ENCODE peak calls at places on chromosomes 12 and 14, in six cellular contexts. U is MCF 10A; H is BE2C; S is HFFc6; B is esophagus squamous epithelium; T is CD8-positive, alpha-beta T cell. Y is an unnamed sample.

GRCh38 chr12:55877824-55878223 is 35.1 kb upstream of the MMP19 start:
- DNase-seq in U (no peak), T (no peak), B (no peak), S (no peak), H (no peak), Y (no peak)

GRCh38 chr14:105742531-105742848 is 216.1 kb downstream of the TMEM121 start:
- DNase-seq in H (no peak), T (no peak), B (no peak), S (no peak), U (no peak), Y (no peak)

GRCh38 chr14:69726761-69727511 is 40.0 kb upstream of the SRSF5 start:
- DNase-seq in T (peak), S (peak), H (peak), U (peak), B (peak), Y (peak)

GRCh38 chr12:94168041-94168440 is 19.7 kb downstream of the PLXNC1 start:
- DNase-seq in U (no peak), S (no peak), T (no peak), H (no peak), B (no peak), Y (no peak)

GRCh38 chr14:96811265-96811664 is 14.1 kb downstream of the VRK1 start:
- DNase-seq in B (no peak), S (peak), T (no peak), U (peak), H (no peak), Y (no peak)

GRCh38 chr12:94172031-94172430 is 23.7 kb downstream of the PLXNC1 start:
- DNase-seq in H (no peak), U (peak), B (no peak), T (no peak), S (no peak), Y (no peak)

GRCh38 chr14:95240859-95241813 is 78.6 kb downstream of the CLMN start:
- DNase-seq in S (no peak), U (no peak), B (no peak), T (no peak), H (no peak), Y (no peak)

GRCh38 chr14:54420478-54421116 is 20.6 kb downstream of the CNIH1 start:
- DNase-seq in B (no peak), U (peak), S (peak), H (peak), T (no peak), Y (no peak)

GRCh38 chr12:31363826-31364225 is 37.9 kb upstream of the SINHCAF start:
- DNase-seq in S (no peak), T (no peak), U (no peak), B (no peak), H (no peak), Y (no peak)

GRCh38 chr14:39454906-39455539 is 22.8 kb upstream of the FBXO33 start:
- DNase-seq in U (no peak), S (no peak), B (no peak), H (no peak), T (no peak), Y (no peak)

GRCh38 chr12:131608740-131609665 is 101.9 kb upstream of the SFSWAP start:
- DNase-seq in S (peak), B (no peak), H (peak), U (peak), T (peak), Y (peak)

GRCh38 chr12:53739285-53740129 is 12.3 kb upstream of the CALCOCO1 start:
- DNase-seq in H (no peak), S (no peak), B (no peak), U (no peak), T (no peak), Y (no peak)

GRCh38 chr12:92654929-92655328 is 47.9 kb upstream of the PLEKHG7 start:
- DNase-seq in U (no peak), B (no peak), T (no peak), S (no peak), H (no peak), Y (no peak)

GRCh38 chr12:76307083-76307482 is 41.1 kb downstream of the BBS10 start:
- DNase-seq in U (peak), T (no peak), H (no peak), B (no peak), S (no peak), Y (no peak)

GRCh38 chr12:30969606-30970395 is 43.3 kb downstream of the TSPAN11 start:
- DNase-seq in B (no peak), H (no peak), S (no peak), U (no peak), T (no peak), Y (no peak)

GRCh38 chr14:105919458-105920150 is 393.2 kb downstream of the TMEM121 start:
- DNase-seq in T (no peak), U (no peak), S (no peak), B (no peak), H (no peak), Y (no peak)

GRCh38 chr12:12716151-12716844 is 870 bp upstream of the CDKN1B start:
- DNase-seq in B (no peak), U (peak), S (no peak), H (no peak), T (no peak), Y (no peak)

GRCh38 chr14:103031566-103031911 is 25.8 kb downstream of the CDC42BPB start:
- DNase-seq in T (no peak), B (no peak), H (peak), S (no peak), U (no peak), Y (no peak)

GRCh38 chr14:96584199-96584906 is 82.2 kb downstream of the PAPOLA start:
- DNase-seq in H (peak), T (no peak), B (no peak), S (no peak), U (peak), Y (peak)

GRCh38 chr14:54909763-54910162 is 7.1 kb upstream of the GCH1 start:
- DNase-seq in H (no peak), B (no peak), S (no peak), U (no peak), T (no peak), Y (no peak)

GRCh38 chr14:68606644-68607043 is 186.2 kb downstream of the ZFP36L1 start:
- DNase-seq in H (no peak), S (no peak), U (no peak), T (no peak), B (no peak), Y (no peak)

GRCh38 chr14:77116194-77116817 is 18.2 kb downstream of the CIPC start:
- DNase-seq in B (no peak), H (no peak), U (no peak), T (no peak), S (no peak), Y (no peak)

GRCh38 chr12:5204271-5204670 is 160.6 kb downstream of the KCNA5 start:
- DNase-seq in B (no peak), S (no peak), U (no peak), H (no peak), T (no peak), Y (no peak)

GRCh38 chr14:30389134-30389900 is 169.6 kb upstream of the G2E3 start:
- DNase-seq in H (no peak), U (peak), B (no peak), T (no peak), S (no peak), Y (no peak)

GRCh38 chr14:20278414-20278813 is 27.3 kb downstream of the TTC5 start:
- DNase-seq in B (no peak), U (peak), T (no peak), S (no peak), H (peak), Y (no peak)

GRCh38 chr12:46483572-46484395 is 111.2 kb upstream of the SLC38A2 start:
- DNase-seq in S (peak), U (peak), H (no peak), B (no peak), T (no peak), Y (no peak)

GRCh38 chr14:99035268-99035667 is 236.7 kb downstream of the BCL11B start:
- DNase-seq in S (peak), H (no peak), T (no peak), B (no peak), U (peak), Y (no peak)

GRCh38 chr14:98931911-98932310 is 340.1 kb downstream of the BCL11B start:
- DNase-seq in H (no peak), T (peak), S (no peak), U (no peak), B (no peak), Y (no peak)

GRCh38 chr14:55138091-55138490 is 9.0 kb downstream of the LGALS3 start:
- DNase-seq in S (no peak), T (no peak), H (no peak), B (no peak), U (no peak), Y (no peak)

DNA sequence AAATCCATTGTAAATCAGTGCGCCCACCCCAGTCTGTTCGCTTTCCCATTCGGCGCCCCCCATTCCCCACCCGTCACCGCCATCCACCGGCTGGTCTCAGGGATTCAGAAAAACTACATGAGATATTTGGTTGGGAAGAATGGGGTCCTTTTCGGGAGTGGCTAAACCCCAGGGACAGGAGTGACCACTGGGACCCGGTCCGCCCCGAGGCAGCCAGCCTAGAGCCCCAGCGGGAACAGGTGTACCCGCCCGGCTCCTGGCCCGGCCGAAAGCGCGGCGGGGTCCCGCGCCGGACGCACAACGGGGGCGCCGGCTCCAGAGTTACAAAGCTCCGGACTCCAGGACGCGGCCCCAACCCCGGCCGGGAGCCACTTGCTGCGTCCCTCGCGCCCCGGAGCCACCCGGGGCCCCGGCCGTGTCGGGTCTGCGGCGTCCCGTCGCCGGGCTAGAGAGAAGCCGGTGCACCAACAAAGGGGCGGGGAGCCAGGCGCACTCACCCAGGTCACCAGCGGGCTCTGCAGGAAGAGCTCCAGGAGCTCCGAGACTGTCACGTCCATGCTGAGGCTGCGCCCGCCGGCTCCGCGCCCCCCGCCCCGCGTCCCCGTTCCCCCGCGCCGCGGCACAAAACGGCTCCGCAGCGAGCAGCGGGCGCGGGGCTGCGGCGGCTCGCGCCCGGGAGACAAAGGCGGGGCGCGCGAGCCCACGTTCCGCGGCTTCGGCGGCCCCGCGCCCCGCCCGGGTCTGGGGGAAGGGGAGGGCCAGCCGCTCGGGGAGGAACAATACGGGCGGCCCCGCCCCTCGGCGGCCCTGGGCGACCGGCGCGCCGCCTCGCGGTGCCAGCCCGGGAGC is at the start of gene CCDC88C:
- DNase-seq in U (peak), T (peak), S (no peak), B (peak), H (peak), Y (peak)
- TF ChIP-seq CTCF in U (no peak), T (no peak), S (no peak), B (no peak), H (no peak), Y (peak)

GRCh38 chr12:109713187-109713984 is at the start of gene FAM222A:
- DNase-seq in B (peak), H (peak), U (peak), S (peak), T (peak), Y (peak)
- TF ChIP-seq CTCF in B (no peak), H (peak), U (no peak), S (peak), T (no peak), Y (peak)

GRCh38 chr12:120639771-120640721 is at the start of gene CABP1:
- DNase-seq in B (no peak), S (no peak), H (peak), U (no peak), T (peak), Y (peak)
- TF ChIP-seq CTCF in B (no peak), S (no peak), H (peak), U (no peak), T (peak), Y (peak)

GRCh38 chr14:37118673-37119366 is 53.6 kb downstream of the SLC25A21 start:
- DNase-seq in S (no peak), U (no peak), B (no peak), H (no peak), T (no peak), Y (no peak)

GRCh38 chr14:37122288-37122687 is 50.1 kb downstream of the SLC25A21 start:
- DNase-seq in T (no peak), H (no peak), U (peak), S (peak), B (no peak), Y (no peak)

GRCh38 chr14:37122919-37123639 is 49.3 kb downstream of the SLC25A21 start:
- DNase-seq in T (no peak), S (no peak), H (no peak), U (no peak), B (no peak), Y (no peak)

GRCh38 chr14:37129047-37129446 is 43.4 kb downstream of the SLC25A21 start:
- DNase-seq in S (no peak), H (no peak), B (no peak), T (no peak), U (no peak), Y (no peak)

DNA sequence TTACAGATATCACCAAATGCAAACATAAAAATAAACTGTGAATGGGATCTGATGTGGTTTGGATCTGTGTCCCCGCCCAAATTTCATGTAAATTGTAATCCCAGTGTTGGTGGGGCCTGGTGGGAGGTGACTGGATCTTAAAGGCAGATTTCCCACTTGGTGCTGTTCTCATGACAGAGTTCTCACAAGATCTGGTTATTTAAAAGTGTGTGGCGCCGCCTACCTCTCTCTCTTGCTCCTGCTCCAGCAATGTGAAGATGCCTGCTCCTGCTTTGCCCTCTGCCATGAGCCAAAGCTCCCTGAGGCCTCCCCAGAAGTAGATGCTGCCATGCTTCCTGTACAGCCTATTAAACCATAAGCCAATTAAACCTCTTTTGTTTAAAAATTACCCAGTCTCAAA is 47.8 kb downstream of the SLC25A21 start:
- DNase-seq in U (peak), B (no peak), H (no peak), S (no peak), T (no peak), Y (no peak)
- TF ChIP-seq CTCF in U (no peak), B (no peak), H (no peak), S (peak), T (no peak), Y (no peak)

DNA sequence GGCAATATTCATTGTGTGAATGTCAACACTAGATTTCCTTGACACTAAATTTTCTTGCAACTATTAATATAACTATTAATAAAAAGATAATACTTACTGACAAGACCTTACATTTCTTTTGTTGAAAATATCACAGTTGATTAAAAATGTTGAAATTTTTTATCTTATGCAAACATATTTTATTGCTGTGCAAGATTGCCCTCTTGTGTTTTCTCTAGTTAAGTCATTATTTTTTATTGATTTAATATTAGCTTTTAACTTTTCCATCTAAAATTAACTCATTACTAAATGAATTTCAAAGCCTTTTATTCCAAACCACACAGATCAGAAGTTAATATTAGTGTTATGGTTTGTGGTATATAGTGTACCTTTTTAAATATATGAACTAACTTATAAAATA is 11.7 kb upstream of the NAA30 start:
- DNase-seq in T (no peak), U (no peak), B (no peak), S (no peak), H (no peak), Y (no peak)
- TF ChIP-seq CTCF in T (no peak), U (no peak), B (no peak), S (peak), H (no peak), Y (peak)

GRCh38 chr12:9751204-9752144 is 9.2 kb downstream of the CD69 start:
- DNase-seq in U (peak), T (peak), H (no peak), B (no peak), S (peak), Y (no peak)
- TF ChIP-seq CTCF in U (no peak), T (peak), H (no peak), B (peak), S (peak), Y (no peak)

DNA sequence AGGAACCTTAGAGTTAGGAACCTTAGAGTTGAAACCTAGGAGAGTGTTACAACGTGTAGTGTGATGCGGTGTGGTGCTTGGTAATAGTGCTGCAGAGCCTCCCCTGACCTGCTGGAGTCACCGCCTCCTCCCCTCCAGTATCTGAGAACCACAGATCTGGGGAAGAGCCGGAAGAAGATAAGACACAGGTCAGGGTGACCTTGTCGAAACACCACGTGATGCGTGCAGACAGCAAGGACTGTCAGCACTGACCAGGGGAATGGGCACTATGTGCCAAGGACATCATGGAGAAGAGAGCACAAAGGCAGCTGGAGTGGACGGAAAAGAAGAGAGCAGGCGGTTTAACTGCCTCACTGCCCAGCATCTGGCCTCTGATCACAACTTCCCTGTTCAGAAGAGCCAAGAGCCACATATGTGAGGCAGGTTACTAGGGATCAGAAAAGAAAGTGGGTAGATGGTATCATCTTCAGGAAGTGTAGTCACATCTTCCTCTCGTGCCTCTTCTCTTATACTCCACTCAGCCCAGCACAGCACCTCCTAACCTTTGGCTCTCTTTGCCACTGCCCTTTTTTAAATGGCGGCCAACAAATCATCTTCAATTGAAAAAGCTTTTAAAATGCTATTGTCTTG is 93.7 kb downstream of the TESC start:
- DNase-seq in T (no peak), B (no peak), S (no peak), U (no peak), H (no peak), Y (no peak)
- TF ChIP-seq CTCF in T (no peak), B (no peak), S (no peak), U (no peak), H (no peak), Y (no peak)

GRCh38 chr12:26153421-26154154 is 28.8 kb upstream of the BHLHE41 start:
- DNase-seq in U (peak), S (peak), B (no peak), T (no peak), H (no peak), Y (no peak)
- TF ChIP-seq CTCF in U (peak), S (peak), B (no peak), T (no peak), H (no peak), Y (no peak)

Y was measured in progenitor cell of endocrine pancreas.